ENCODE peak calls at places on chromosome 9, in ten cellular contexts. One of them, this sample, is unnamed.

GRCh38 chr9:4936823-4937222 is 48.2 kb upstream of the JAK2 start:
- DNase-seq in heart left ventricle: no peak
- DNase-seq in CD8-positive, alpha-beta T cell: no peak
- DNase-seq in heart right ventricle: no peak
- DNase-seq in A549: no peak
- DNase-seq in fibroblast of the aortic adventitia: no peak
- DNase-seq in pancreas: no peak
- DNase-seq in fibroblast of mammary gland: no peak
- DNase-seq in OCI-LY7: no peak
- DNase-seq in hepatocyte: no peak
- DNase-seq in this sample: no peak

GRCh38 chr9:109972026-109973005 is 192.3 kb downstream of the PALM2AKAP2 start:
- DNase-seq in heart left ventricle: no peak
- DNase-seq in fibroblast of mammary gland: no peak
- DNase-seq in CD8-positive, alpha-beta T cell: no peak
- DNase-seq in A549: no peak
- DNase-seq in heart right ventricle: no peak
- DNase-seq in fibroblast of the aortic adventitia: no peak
- DNase-seq in OCI-LY7: peak; percentile 94
- DNase-seq in hepatocyte: no peak
- DNase-seq in pancreas: no peak
- DNase-seq in this sample: no peak

GRCh38 chr9:84978761-84979160 is 309.2 kb downstream of the NTRK2 start:
- DNase-seq in CD8-positive, alpha-beta T cell: no peak
- DNase-seq in fibroblast of the aortic adventitia: no peak
- DNase-seq in hepatocyte: no peak
- DNase-seq in heart left ventricle: no peak
- DNase-seq in heart right ventricle: no peak
- DNase-seq in A549: no peak
- DNase-seq in OCI-LY7: no peak
- DNase-seq in fibroblast of mammary gland: no peak
- DNase-seq in pancreas: no peak
- DNase-seq in this sample: no peak

GRCh38 chr9:71285191-71285656 is 163.8 kb upstream of the TRPM3 start:
- DNase-seq in hepatocyte: peak; percentile 81
- DNase-seq in heart right ventricle: no peak
- DNase-seq in A549: peak; percentile 68
- DNase-seq in fibroblast of the aortic adventitia: peak; percentile 77
- DNase-seq in pancreas: no peak
- DNase-seq in fibroblast of mammary gland: peak; percentile 69
- DNase-seq in OCI-LY7: peak; percentile 63
- DNase-seq in heart left ventricle: no peak
- DNase-seq in CD8-positive, alpha-beta T cell: no peak
- DNase-seq in this sample: peak; percentile 77

GRCh38 chr9:114930063-114930812 is at the start of gene TNFSF8:
- DNase-seq in heart right ventricle: no peak
- DNase-seq in A549: no peak
- DNase-seq in fibroblast of the aortic adventitia: no peak
- DNase-seq in CD8-positive, alpha-beta T cell: peak; percentile 84
- DNase-seq in fibroblast of mammary gland: no peak
- DNase-seq in OCI-LY7: peak; percentile 90
- DNase-seq in hepatocyte: no peak
- DNase-seq in heart left ventricle: peak; percentile 31
- DNase-seq in pancreas: no peak
- DNase-seq in this sample: no peak

GRCh38 chr9:83299556-83299955 is 236.6 kb upstream of the RASEF start:
- DNase-seq in heart right ventricle: no peak
- DNase-seq in CD8-positive, alpha-beta T cell: no peak
- DNase-seq in hepatocyte: peak; percentile 8
- DNase-seq in fibroblast of mammary gland: peak; percentile 80
- DNase-seq in A549: peak; percentile 31
- DNase-seq in fibroblast of the aortic adventitia: peak; percentile 28
- DNase-seq in heart left ventricle: no peak
- DNase-seq in OCI-LY7: no peak
- DNase-seq in pancreas: no peak
- DNase-seq in this sample: peak; percentile 48

GRCh38 chr9:81653240-81653639 is 36.1 kb downstream of the TLE1 start:
- DNase-seq in fibroblast of the aortic adventitia: peak; percentile 27
- DNase-seq in fibroblast of mammary gland: peak; percentile 42
- DNase-seq in hepatocyte: no peak
- DNase-seq in heart left ventricle: no peak
- DNase-seq in pancreas: no peak
- DNase-seq in heart right ventricle: no peak
- DNase-seq in A549: no peak
- DNase-seq in CD8-positive, alpha-beta T cell: no peak
- DNase-seq in OCI-LY7: no peak
- DNase-seq in this sample: peak; percentile 49

GRCh38 chr9:128127568-128127989 is at the start of gene PTGES2:
- DNase-seq in OCI-LY7: peak; percentile 89
- DNase-seq in fibroblast of mammary gland: peak; percentile 81
- DNase-seq in CD8-positive, alpha-beta T cell: peak; percentile 86
- DNase-seq in heart left ventricle: peak; percentile 93
- DNase-seq in hepatocyte: peak; percentile 93
- DNase-seq in pancreas: peak; percentile 83
- DNase-seq in fibroblast of the aortic adventitia: peak; percentile 83
- DNase-seq in A549: peak; percentile 88
- DNase-seq in heart right ventricle: peak; percentile 87
- DNase-seq in this sample: peak; percentile 91

GRCh38 chr9:90807006-90807405 is 5.4 kb downstream of the SYK start:
- DNase-seq in A549: no peak
- DNase-seq in hepatocyte: no peak
- DNase-seq in heart right ventricle: no peak
- DNase-seq in heart left ventricle: no peak
- DNase-seq in pancreas: no peak
- DNase-seq in fibroblast of the aortic adventitia: no peak
- DNase-seq in CD8-positive, alpha-beta T cell: no peak
- DNase-seq in fibroblast of mammary gland: no peak
- DNase-seq in OCI-LY7: peak; percentile 50
- DNase-seq in this sample: no peak
- H3K4me3 ChIP-seq in A549: no peak overlapping the region
- H3K4me3 ChIP-seq in hepatocyte: no peak overlapping the region
- H3K4me3 ChIP-seq in heart right ventricle: no peak overlapping the region
- H3K4me3 ChIP-seq in heart left ventricle: no peak overlapping the region
- H3K4me3 ChIP-seq in pancreas: no peak overlapping the region
- H3K4me3 ChIP-seq in fibroblast of the aortic adventitia: no peak overlapping the region
- H3K4me3 ChIP-seq in CD8-positive, alpha-beta T cell: no peak overlapping the region
- H3K4me3 ChIP-seq in fibroblast of mammary gland: no peak overlapping the region
- H3K4me3 ChIP-seq in OCI-LY7: peak overlapping the region; percentile 91
- H3K4me3 ChIP-seq in this sample: no peak overlapping the region

GRCh38 chr9:136763649-136764035 is 676 bp downstream of the LCN15 start:
- DNase-seq in fibroblast of the aortic adventitia: no peak
- DNase-seq in heart left ventricle: no peak
- DNase-seq in pancreas: no peak
- DNase-seq in CD8-positive, alpha-beta T cell: no peak
- DNase-seq in hepatocyte: no peak
- DNase-seq in heart right ventricle: no peak
- DNase-seq in A549: no peak
- DNase-seq in fibroblast of mammary gland: no peak
- DNase-seq in OCI-LY7: no peak
- DNase-seq in this sample: no peak

GRCh38 chr9:136764301-136764891 is at the start of gene LCN15:
- DNase-seq in heart left ventricle: no peak
- DNase-seq in CD8-positive, alpha-beta T cell: no peak
- DNase-seq in A549: no peak
- DNase-seq in heart right ventricle: no peak
- DNase-seq in OCI-LY7: no peak
- DNase-seq in fibroblast of the aortic adventitia: no peak
- DNase-seq in fibroblast of mammary gland: no peak
- DNase-seq in pancreas: no peak
- DNase-seq in hepatocyte: no peak
- DNase-seq in this sample: no peak

GRCh38 chr9:136762221-136762691 is 2.1 kb downstream of the LCN15 start:
- DNase-seq in heart left ventricle: no peak
- DNase-seq in heart right ventricle: no peak
- DNase-seq in CD8-positive, alpha-beta T cell: no peak
- DNase-seq in pancreas: no peak
- DNase-seq in hepatocyte: no peak
- DNase-seq in A549: no peak
- DNase-seq in fibroblast of mammary gland: no peak
- DNase-seq in fibroblast of the aortic adventitia: no peak
- DNase-seq in OCI-LY7: no peak
- DNase-seq in this sample: no peak

GRCh38 chr9:136761545-136761981 is 2.8 kb downstream of the LCN15 start:
- DNase-seq in CD8-positive, alpha-beta T cell: no peak
- DNase-seq in hepatocyte: no peak
- DNase-seq in OCI-LY7: no peak
- DNase-seq in A549: no peak
- DNase-seq in heart left ventricle: no peak
- DNase-seq in fibroblast of the aortic adventitia: no peak
- DNase-seq in pancreas: no peak
- DNase-seq in heart right ventricle: no peak
- DNase-seq in fibroblast of mammary gland: no peak
- DNase-seq in this sample: no peak

DNA sequence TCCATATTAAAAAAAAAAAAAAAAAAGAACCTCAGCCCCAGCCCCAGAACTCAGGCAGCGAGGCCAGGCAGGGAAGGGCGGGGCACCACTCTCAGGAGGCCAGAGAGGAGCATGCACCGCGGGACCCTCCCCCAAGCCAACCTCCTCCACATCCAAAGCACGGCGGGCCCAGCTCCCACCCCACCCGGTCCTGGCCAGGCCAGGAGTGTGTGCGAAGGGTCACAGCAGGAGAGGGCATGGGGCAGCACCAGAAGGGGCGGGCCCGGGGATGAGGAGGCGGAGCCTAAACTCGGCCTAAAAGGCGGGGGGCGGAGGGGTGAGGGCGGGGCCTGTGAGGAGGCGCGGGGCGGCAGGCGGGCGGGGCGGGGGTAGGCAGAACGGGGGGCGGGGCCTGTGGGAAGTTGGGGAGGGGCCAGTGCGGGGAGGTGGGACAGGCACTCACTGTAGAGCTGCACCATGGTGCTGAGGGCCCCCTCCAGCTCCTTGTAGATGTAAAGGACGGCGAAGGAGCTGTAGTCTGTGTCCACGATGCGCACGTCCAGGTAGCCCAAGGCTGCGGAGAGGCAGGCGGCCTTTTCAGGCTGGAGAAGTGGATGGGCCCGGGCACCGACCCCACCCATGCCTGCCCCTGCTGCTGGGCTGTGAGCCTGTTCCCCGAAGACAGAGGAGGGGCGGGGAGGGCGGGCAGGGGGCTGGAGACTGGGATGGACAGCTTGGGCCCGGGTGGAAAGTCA is 1.2 kb downstream of the LCN15 start:
- DNase-seq in fibroblast of the aortic adventitia: no peak
- DNase-seq in heart left ventricle: no peak
- DNase-seq in CD8-positive, alpha-beta T cell: no peak
- DNase-seq in heart right ventricle: peak; percentile 69
- DNase-seq in OCI-LY7: peak; percentile 77
- DNase-seq in hepatocyte: peak; percentile 50
- DNase-seq in fibroblast of mammary gland: peak; percentile 17
- DNase-seq in pancreas: peak; percentile 55
- DNase-seq in A549: peak; percentile 79
- DNase-seq in this sample: no peak
- TF ChIP-seq CTCF in fibroblast of the aortic adventitia: no peak
- TF ChIP-seq CTCF in heart left ventricle: no peak
- TF ChIP-seq CTCF in CD8-positive, alpha-beta T cell: no peak
- TF ChIP-seq CTCF in heart right ventricle: no peak
- TF ChIP-seq CTCF in OCI-LY7: no peak
- TF ChIP-seq CTCF in hepatocyte: no peak
- TF ChIP-seq CTCF in fibroblast of mammary gland: no peak
- TF ChIP-seq CTCF in pancreas: no peak
- TF ChIP-seq CTCF in A549: no peak
- TF ChIP-seq CTCF in this sample: no peak

DNA sequence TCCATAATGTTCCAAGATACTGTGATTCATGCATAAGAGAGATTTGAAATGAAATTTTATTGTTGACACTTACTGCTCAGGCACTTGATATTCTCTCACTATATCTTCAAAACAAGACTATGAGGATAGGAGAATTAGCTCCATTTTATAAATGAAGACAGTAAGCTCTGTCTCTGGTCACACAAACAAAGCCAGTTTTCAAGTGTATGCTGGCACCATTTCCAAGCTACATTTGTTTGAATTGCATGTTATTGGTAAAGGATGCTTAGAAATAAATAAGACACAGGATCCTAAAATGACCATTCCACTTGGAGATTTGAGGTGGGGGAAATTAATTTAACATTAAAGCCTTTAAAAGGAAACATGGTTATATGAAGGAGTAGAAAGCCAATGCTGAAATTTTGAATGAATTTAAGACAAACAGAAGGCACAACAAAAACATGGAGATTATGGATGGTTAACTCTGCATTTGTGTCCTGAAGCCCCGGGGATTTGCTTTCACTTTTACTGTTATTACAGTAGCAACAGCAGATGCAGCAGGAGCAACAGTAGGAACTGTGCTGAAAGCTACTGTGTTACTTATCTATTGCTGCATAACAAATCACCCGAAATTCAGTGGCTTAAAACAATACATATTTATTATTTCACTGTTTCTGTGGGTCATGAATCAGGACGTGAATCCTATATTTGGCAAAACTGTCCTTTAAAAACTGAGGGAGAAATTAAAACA is 79.7 kb upstream of the ASTN2 start:
- DNase-seq in fibroblast of mammary gland: no peak
- DNase-seq in heart right ventricle: no peak
- DNase-seq in heart left ventricle: no peak
- DNase-seq in CD8-positive, alpha-beta T cell: no peak
- DNase-seq in A549: no peak
- DNase-seq in pancreas: no peak
- DNase-seq in fibroblast of the aortic adventitia: no peak
- DNase-seq in hepatocyte: no peak
- DNase-seq in OCI-LY7: no peak
- DNase-seq in this sample: no peak
- H3K4me3 ChIP-seq in fibroblast of mammary gland: no peak overlapping the region
- H3K4me3 ChIP-seq in heart right ventricle: no peak overlapping the region
- H3K4me3 ChIP-seq in heart left ventricle: peak overlapping the region; percentile 19
- H3K4me3 ChIP-seq in CD8-positive, alpha-beta T cell: no peak overlapping the region
- H3K4me3 ChIP-seq in A549: no peak overlapping the region
- H3K4me3 ChIP-seq in pancreas: no peak overlapping the region
- H3K4me3 ChIP-seq in fibroblast of the aortic adventitia: no peak overlapping the region
- H3K4me3 ChIP-seq in hepatocyte: no peak overlapping the region
- H3K4me3 ChIP-seq in OCI-LY7: no peak overlapping the region
- H3K4me3 ChIP-seq in this sample: no peak overlapping the region

DNA sequence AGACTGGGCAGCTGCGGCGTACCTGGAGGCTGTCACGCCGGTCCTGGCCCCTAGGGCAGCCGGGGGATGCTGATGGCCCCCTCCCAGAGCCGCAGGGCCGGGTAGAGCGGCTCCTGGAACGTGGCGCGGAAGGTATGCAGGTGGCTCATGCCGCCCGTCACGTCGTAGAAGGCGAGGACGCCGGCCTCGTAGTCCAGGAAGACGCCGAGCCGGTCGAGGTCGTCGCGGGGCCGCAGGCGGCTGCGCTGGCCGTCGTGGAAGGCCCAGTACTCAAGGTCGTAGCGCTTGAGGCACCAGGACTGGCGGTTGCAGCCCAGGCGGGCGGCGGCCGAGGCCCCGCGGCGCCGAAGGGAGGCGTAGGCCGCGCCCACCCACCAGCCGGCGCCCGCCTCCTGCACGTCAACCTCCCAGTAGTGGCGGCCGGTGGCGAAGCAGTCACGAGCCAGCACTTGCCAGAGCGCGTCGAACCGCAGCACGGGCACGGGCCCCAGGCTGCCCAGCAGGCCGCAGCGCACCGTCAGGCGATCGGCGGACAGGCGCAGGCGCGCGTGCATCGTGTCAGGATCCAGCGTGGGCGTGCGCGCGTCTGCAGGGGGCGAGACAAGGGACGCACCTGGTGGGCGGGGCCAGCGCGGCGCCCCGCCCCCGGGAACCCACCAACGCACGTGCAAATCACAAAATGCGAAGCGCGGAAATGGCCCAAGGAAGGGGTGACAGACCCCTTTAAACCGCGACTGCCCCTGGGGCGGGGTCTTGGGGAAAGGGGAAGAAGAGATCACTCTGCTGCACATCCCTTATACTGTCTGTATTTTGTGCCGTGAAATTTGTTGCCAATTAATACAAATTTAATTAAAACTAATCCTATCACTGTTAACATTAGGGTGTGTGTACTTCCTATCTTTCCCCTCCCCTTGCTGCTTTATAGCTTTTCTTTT is 31.2 kb downstream of the NANS start:
- DNase-seq in OCI-LY7: no peak
- DNase-seq in CD8-positive, alpha-beta T cell: peak; percentile 65
- DNase-seq in fibroblast of mammary gland: peak; percentile 64
- DNase-seq in heart right ventricle: peak; percentile 46
- DNase-seq in fibroblast of the aortic adventitia: peak; percentile 31
- DNase-seq in hepatocyte: peak; percentile 77
- DNase-seq in heart left ventricle: peak; percentile 48
- DNase-seq in pancreas: no peak
- DNase-seq in A549: no peak
- DNase-seq in this sample: peak; percentile 63
- TF ChIP-seq CTCF in OCI-LY7: no peak
- TF ChIP-seq CTCF in CD8-positive, alpha-beta T cell: no peak
- TF ChIP-seq CTCF in fibroblast of mammary gland: no peak
- TF ChIP-seq CTCF in heart right ventricle: no peak
- TF ChIP-seq CTCF in fibroblast of the aortic adventitia: no peak
- TF ChIP-seq CTCF in hepatocyte: no peak
- TF ChIP-seq CTCF in heart left ventricle: no peak
- TF ChIP-seq CTCF in pancreas: no peak
- TF ChIP-seq CTCF in A549: no peak
- TF ChIP-seq CTCF in this sample: no peak

This sample was measured in cardiac fibroblast.